ENCODE peak calls at places on chromosomes 2 and 18, in five cellular contexts. S is gastrocnemius medialis, X is left ventricle myocardium inferior, J is fibroblast of lung, I is heart left ventricle. B is an unnamed sample.
A peak's percentile ranks its signal among the peaks of the same experiment; 100 is the strongest.

GRCh38 chr2:232320038-232320790 is 58.3 kb upstream of the ALPP start:
- DNase-seq in S (no peak), I (no peak), X (no peak), J (no peak), B (no peak)

GRCh38 chr2:27940090-27940671 is 49.7 kb downstream of the BABAM2 start:
- DNase-seq in J (no peak), S (no peak), X (no peak), I (no peak), B (no peak)

GRCh38 chr2:186256540-186256939 is 229.5 kb upstream of the ZC3H15 start:
- DNase-seq in X (no peak), I (no peak), J (peak; percentile 66), S (no peak), B (no peak)

GRCh38 chr2:175552902-175553301 is 371.4 kb upstream of the ATP5MC3 start:
- DNase-seq in J (no peak), X (no peak), S (no peak), I (no peak), B (no peak)

GRCh38 chr2:42906115-42906556 is 113.8 kb upstream of the HAAO start:
- DNase-seq in I (no peak), X (no peak), J (no peak), S (no peak), B (no peak)

GRCh38 chr18:25805323-25805722 is 285.1 kb downstream of the SS18 start:
- DNase-seq in J (peak; percentile 94), X (no peak), S (no peak), I (no peak), B (no peak)

GRCh38 chr2:49286726-49287125 is 132.4 kb upstream of the FSHR start:
- DNase-seq in X (no peak), I (no peak), S (no peak), J (no peak), B (no peak)

GRCh38 chr2:42922790-42923631 is 130.6 kb upstream of the HAAO start:
- DNase-seq in S (peak; percentile 51), I (no peak), J (peak; percentile 78), X (no peak), B (peak; percentile 74)

GRCh38 chr2:238701066-238701906 is 146.6 kb upstream of the TWIST2 start:
- DNase-seq in J (no peak), I (peak; percentile 15), S (no peak), X (no peak), B (peak; percentile 11)

GRCh38 chr2:186590538-186591441 is 934 bp downstream of the ITGAV start:
- DNase-seq in J (peak; percentile 57), X (no peak), S (no peak), I (peak; percentile 58), B (no peak)

GRCh38 chr2:233811087-233811486 is 33.0 kb downstream of the MROH2A start:
- DNase-seq in X (no peak), S (no peak), J (no peak), I (peak; percentile 5), B (no peak)

GRCh38 chr2:65045651-65046050 is 10.6 kb upstream of the CEP68 start:
- DNase-seq in I (no peak), J (no peak), X (no peak), S (no peak), B (no peak)

GRCh38 chr2:189024861-189025618 is 50.9 kb downstream of the COL3A1 start:
- DNase-seq in X (no peak), S (no peak), I (no peak), J (no peak), B (no peak)

GRCh38 chr18:78362198-78362597 is 617.4 kb upstream of the SALL3 start:
- DNase-seq in I (no peak), S (no peak), J (no peak), X (no peak), B (no peak)

DNA sequence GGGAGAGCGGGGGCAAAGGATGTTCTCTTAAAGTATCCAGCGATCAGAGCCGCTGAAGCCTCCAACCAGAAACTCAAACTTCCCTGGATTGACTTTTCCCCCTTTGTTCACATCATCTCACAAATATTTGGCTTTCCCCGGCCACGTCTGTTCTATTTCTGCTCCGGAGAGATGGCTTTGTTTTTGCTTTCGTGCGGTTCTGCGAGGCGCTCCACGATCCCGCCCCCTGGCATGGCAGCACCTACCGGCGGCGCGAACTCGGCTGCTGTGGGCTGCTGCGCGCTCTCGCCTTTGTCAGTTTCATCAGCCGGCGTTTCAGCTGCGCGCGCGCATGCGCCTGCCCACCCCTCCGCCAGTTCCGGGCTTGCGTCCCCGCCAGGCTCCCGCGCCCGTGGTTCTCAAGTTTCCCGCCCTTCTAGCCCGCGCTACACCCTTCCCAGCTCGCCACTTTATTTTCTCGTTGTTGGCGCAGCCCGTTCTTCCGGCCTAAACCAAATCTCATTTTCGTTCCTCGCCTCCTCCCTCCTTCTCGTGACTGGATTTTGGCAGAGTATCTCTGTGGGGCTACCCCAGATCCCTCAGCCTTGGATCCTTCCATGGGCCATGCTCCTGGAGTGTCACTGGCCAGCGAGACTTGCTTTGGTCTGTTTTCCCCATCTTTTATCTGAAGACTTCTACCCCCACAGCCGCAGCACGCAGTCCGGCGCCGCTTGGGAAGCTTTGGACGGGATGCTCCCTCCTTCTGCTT is 98.0 kb downstream of the INSIG2 start:
- DNase-seq in J (peak; percentile 84), I (peak; percentile 88), S (peak; percentile 63), X (peak; percentile 87), B (peak; percentile 88)
- H3K27ac ChIP-seq in J (no peak overlapping the region), I (peak overlapping the region; percentile 64), S (peak overlapping the region; percentile 77), X (peak overlapping the region; percentile 72), B (peak overlapping the region; percentile 87)

DNA sequence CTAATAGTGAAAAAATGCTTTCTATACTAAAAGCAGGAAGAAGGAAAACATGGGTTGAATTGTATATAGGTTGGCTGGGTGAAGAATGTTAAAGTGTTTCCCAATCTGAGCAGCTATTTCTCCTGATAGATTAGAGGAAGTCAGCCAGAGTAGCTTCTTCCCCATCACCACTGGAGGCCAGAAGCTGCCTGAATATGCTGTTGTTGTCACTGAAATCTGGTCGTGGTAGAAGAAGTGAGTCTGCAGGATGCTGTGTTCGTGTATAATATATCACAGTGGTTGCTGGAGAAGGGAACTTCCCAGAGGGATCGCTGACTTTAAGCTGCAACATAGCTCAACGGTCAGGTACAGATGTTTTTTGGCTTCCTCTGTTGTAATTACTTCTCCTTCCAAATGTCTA is 247.5 kb upstream of the LRATD1 start:
- DNase-seq in J (no peak), I (no peak), S (no peak), X (no peak), B (no peak)
- H3K27ac ChIP-seq in J (no peak overlapping the region), I (no peak overlapping the region), S (no peak overlapping the region), X (no peak overlapping the region), B (no peak overlapping the region)

DNA sequence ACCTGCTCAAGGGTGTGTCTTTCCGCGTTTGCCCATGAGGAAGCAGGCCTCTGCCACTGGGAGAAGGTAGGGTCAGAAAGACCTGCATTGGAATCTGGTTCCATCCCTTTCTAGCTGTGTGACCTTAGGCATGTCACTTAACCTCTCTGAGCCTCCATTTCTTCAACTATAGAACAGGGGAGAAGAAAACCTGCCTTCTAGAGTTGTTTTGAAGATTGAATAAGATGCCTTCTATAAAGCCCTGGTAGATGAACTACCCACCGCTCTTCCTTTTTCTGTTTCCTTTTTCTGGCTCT is 507 bp downstream of the NAT8 start:
- DNase-seq in J (no peak), I (no peak), S (no peak), X (no peak), B (no peak)
- H3K27ac ChIP-seq in J (no peak overlapping the region), I (no peak overlapping the region), S (no peak overlapping the region), X (no peak overlapping the region), B (no peak overlapping the region)

DNA sequence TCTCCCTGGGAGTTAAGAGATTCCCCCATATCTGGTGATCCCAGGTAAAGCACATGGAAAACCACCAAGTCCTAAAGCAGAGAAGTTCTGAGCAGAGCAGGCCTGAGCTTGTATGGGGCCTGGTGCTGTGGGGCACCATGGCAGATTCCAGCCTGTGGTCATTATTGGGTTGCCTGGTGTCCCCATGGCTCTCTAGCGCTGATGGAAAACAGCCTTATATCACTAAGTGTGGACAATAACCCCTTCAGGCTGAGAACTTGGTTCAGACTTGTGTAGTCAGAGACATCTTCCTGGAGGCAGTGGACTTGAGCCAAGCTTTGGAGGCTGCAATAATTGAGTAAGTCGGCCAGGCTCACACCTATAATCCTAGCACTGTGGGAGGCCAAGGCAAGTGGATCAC is 96.8 kb downstream of the MCFD2 start:
- DNase-seq in I (no peak), S (no peak), X (no peak), J (no peak), B (no peak)
- H3K27ac ChIP-seq in I (peak overlapping the region; percentile 93), S (peak overlapping the region; percentile 89), X (peak overlapping the region; percentile 94), J (no peak overlapping the region), B (peak overlapping the region; percentile 32)

DNA sequence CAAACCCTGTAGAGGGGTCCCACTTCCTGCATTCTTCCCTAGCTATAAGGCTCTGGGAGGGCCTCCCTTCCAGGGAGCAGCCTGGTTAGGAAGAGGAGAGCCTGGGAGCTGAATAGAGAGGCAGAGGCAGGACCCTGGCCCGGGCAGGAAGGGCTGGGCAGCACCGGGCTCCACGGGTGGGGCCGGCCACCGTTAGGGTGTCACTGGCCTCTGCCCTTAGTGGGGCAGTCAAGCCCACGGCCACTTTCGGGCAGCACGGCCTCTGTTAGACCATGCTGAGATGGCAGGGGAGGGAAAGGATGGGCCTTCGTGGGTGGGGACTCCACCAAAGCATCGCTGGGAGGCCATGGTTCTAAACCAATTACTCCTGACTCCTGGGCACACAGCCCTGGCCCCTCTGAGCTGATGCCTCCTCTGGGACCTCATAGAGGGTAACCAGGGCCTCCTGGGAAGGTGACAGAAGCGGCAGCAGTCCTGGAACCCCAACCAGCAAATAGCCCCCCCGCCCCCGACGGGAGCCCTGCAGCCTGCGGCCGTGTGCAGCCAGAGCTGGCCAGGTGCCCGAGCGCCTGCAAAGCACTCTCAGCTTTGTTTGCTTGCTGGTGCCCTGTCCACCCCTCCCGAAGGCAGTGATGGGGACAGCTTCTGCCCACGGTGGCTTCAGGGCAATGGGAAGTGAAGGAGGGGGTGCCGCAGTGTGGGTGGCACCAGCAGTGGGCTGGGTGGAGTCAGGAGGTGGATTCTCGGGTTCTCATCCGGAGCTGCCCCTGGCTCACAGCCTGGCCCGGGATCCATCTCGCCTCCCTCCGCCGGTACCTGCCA is 16.3 kb upstream of the HPCAL1 start:
- DNase-seq in J (no peak), X (peak; percentile 44), S (no peak), I (peak; percentile 45), B (no peak)
- H3K27ac ChIP-seq in J (no peak overlapping the region), X (peak overlapping the region; percentile 66), S (no peak overlapping the region), I (peak overlapping the region; percentile 75), B (no peak overlapping the region)

GRCh38 chr2:9382604-9383235 is 40.6 kb downstream of the ITGB1BP1 start:
- DNase-seq in I (no peak), X (no peak), S (no peak), J (no peak), B (no peak)

GRCh38 chr2:9388950-9389911 is 34.1 kb downstream of the ITGB1BP1 start:
- DNase-seq in I (no peak), J (no peak), S (no peak), X (no peak), B (no peak)

GRCh38 chr2:9384521-9384920 is 38.8 kb downstream of the ITGB1BP1 start:
- DNase-seq in S (no peak), J (no peak), I (no peak), X (no peak), B (no peak)

GRCh38 chr2:9388102-9388735 is 35.1 kb downstream of the ITGB1BP1 start:
- DNase-seq in X (no peak), I (no peak), J (no peak), S (no peak), B (no peak)

DNA sequence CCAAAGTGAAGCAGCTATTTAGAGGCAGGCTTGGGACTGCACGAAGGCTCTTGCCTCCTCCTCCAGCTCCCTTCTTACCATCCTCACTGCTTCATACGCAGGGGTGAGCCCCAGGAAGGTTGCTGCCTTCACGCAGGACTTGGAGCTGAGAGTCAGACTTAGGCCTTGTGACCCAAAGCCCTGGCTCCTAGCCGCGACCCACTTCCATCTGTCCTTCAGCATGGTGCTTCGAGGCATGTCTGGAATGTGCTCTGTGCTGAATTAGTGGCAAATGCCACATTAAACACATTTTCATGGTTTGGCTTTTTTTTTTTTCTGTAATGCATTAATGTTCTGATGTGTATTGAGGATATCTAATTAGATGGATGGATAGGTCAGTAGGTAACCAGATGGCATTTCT is 37.5 kb downstream of the ITGB1BP1 start:
- DNase-seq in X (no peak), S (no peak), I (no peak), J (no peak), B (no peak)
- H3K27ac ChIP-seq in X (peak overlapping the region; percentile 41), S (peak overlapping the region; percentile 59), I (no peak overlapping the region), J (no peak overlapping the region), B (peak overlapping the region; percentile 86)

GRCh38 chr2:10584242-10584753 is 105.5 kb downstream of the NOL10 start:
- DNase-seq in I (no peak), X (no peak), J (no peak), S (no peak), B (no peak)
- H3K27ac ChIP-seq in I (no peak overlapping the region), X (no peak overlapping the region), J (peak overlapping the region; percentile 72), S (no peak overlapping the region), B (no peak overlapping the region)